ENCODE peak calls at places on chromosomes 16 and 17, in four cellular contexts. X, M, Q and O are unnamed samples.

GRCh38 chr16:82136956-82137818 is 32.8 kb downstream of the MPHOSPH6 start:
- DNase-seq in X (peak; percentile 46), M (no peak), Q (no peak), O (no peak)

GRCh38 chr17:45016823-45017222 is 34.6 kb downstream of the DCAKD start:
- DNase-seq in X (peak; percentile 37), M (no peak), Q (no peak), O (no peak)

GRCh38 chr17:2025622-2026309 is 632 bp upstream of the RTN4RL1 start:
- DNase-seq in X (peak; percentile 65), M (no peak), Q (peak; percentile 83), O (no peak)

GRCh38 chr17:79174905-79175856 is 100.6 kb downstream of the ENGASE start:
- DNase-seq in X (peak; percentile 7), M (no peak), Q (no peak), O (no peak)

GRCh38 chr17:72985882-72986720 is 106.4 kb downstream of the SLC39A11 start:
- DNase-seq in X (peak; percentile 81), M (peak; percentile 4), Q (peak; percentile 79), O (peak; percentile 12)

GRCh38 chr17:16939271-16939576 is 32.7 kb downstream of the TNFRSF13B start:
- DNase-seq in X (no peak), M (no peak), Q (no peak), O (no peak)

GRCh38 chr17:74429604-74430384 is 2.1 kb upstream of the GPRC5C start:
- DNase-seq in X (peak; percentile 16), M (no peak), Q (peak; percentile 57), O (no peak)

GRCh38 chr17:2081564-2081963 is 26.7 kb downstream of the HIC1 start:
- DNase-seq in X (peak; percentile 89), M (no peak), Q (no peak), O (no peak)

GRCh38 chr17:72430611-72431432 is 310.0 kb downstream of the SOX9 start:
- DNase-seq in X (peak; percentile 14), M (no peak), Q (no peak), O (no peak)

GRCh38 chr17:43014946-43015519 is 7.2 kb downstream of the VAT1 start:
- DNase-seq in X (no peak), M (no peak), Q (no peak), O (no peak)

GRCh38 chr16:17260271-17260849 is 210.4 kb downstream of the XYLT1 start:
- DNase-seq in X (no peak), M (no peak), Q (no peak), O (no peak)

GRCh38 chr17:48576479-48577309 is 1.5 kb downstream of the HOXB4 start:
- DNase-seq in X (peak; percentile 81), M (no peak), Q (no peak), O (no peak)

GRCh38 chr16:57593021-57593420 is 35.4 kb upstream of the ADGRG1 start:
- DNase-seq in X (no peak), M (no peak), Q (no peak), O (no peak)

GRCh38 chr16:4057439-4057877 is 58.8 kb downstream of the ADCY9 start:
- DNase-seq in X (no peak), M (no peak), Q (no peak), O (no peak)

GRCh38 chr17:42163113-42163512 is 8.3 kb upstream of the RAB5C start:
- DNase-seq in X (no peak), M (no peak), Q (no peak), O (peak; percentile 18)

GRCh38 chr16:70250748-70251650 is 741 bp downstream of the EXOSC6 start:
- DNase-seq in X (peak; percentile 36), M (peak; percentile 18), Q (peak; percentile 13), O (peak; percentile 31)

GRCh38 chr17:50556803-50557202 is 3.7 kb upstream of the CACNA1G start:
- DNase-seq in X (no peak), M (no peak), Q (peak; percentile 84), O (no peak)

GRCh38 chr16:2016407-2016922 is 3.1 kb upstream of the NPW start:
- DNase-seq in X (no peak), M (no peak), Q (no peak), O (no peak)

GRCh38 chr17:57493625-57494024 is 237.3 kb downstream of the MSI2 start:
- DNase-seq in X (no peak), M (no peak), Q (no peak), O (no peak)

GRCh38 chr16:24170407-24170806 is 85.7 kb upstream of the CACNG3 start:
- DNase-seq in X (no peak), M (no peak), Q (no peak), O (no peak)

GRCh38 chr17:17841620-17842025 is 4.8 kb upstream of the SREBF1 start:
- DNase-seq in X (no peak), M (no peak), Q (no peak), O (no peak)

GRCh38 chr17:44360826-44361225 is 2.8 kb downstream of the FAM171A2 start:
- DNase-seq in X (peak; percentile 26), M (no peak), Q (no peak), O (no peak)

GRCh38 chr17:80824549-80825470 is 166.8 kb upstream of the CHMP6 start:
- DNase-seq in X (no peak), M (no peak), Q (no peak), O (no peak)

GRCh38 chr16:66304151-66304550 is 62.3 kb upstream of the CDH5 start:
- DNase-seq in X (no peak), M (no peak), Q (no peak), O (no peak)

GRCh38 chr17:50326831-50327364 is 19.0 kb upstream of the XYLT2 start:
- DNase-seq in X (no peak), M (no peak), Q (no peak), O (no peak)

GRCh38 chr16:88991813-88992350 is 14.9 kb upstream of the CBFA2T3 start:
- DNase-seq in X (no peak), M (no peak), Q (no peak), O (no peak)

GRCh38 chr17:34981538-34982241 is 1.4 kb downstream of the LIG3 start:
- DNase-seq in X (peak; percentile 68), M (no peak), Q (no peak), O (no peak)

GRCh38 chr16:54282202-54282922 is 4.2 kb downstream of the IRX3 start:
- DNase-seq in X (peak; percentile 29), M (no peak), Q (no peak), O (no peak)